ENCODE peak calls at places on chromosomes 6 and 20, in seven cellular contexts. D is fibroblast of pulmonary artery, W is AG09309, P is nephron progenitor cell, B is A549, V is dorsolateral prefrontal cortex, L is H9. X is an unnamed sample.

GRCh38 chr6:5234869-5235268 is 25.9 kb downstream of the LYRM4 start:
- DNase-seq in D (no peak), B (no peak), P (no peak), W (no peak), L (no peak), V (no peak), X (no peak)

GRCh38 chr6:148242180-148242579 is 100.5 kb upstream of the SASH1 start:
- DNase-seq in D (no peak), W (peak; percentile 13), P (no peak), L (no peak), V (no peak), B (no peak), X (no peak)

GRCh38 chr6:142395266-142395665 is 93.5 kb downstream of the ADGRG6 start:
- DNase-seq in W (no peak), D (no peak), V (no peak), L (no peak), P (no peak), B (no peak), X (no peak)

GRCh38 chr20:20683481-20683880 is 29.0 kb downstream of the RALGAPA2 start:
- DNase-seq in D (no peak), W (no peak), L (no peak), B (no peak), V (no peak), P (no peak), X (no peak)

GRCh38 chr6:42185597-42185996 is 9.2 kb downstream of the GUCA1B start:
- DNase-seq in L (no peak), W (no peak), B (no peak), D (peak; percentile 23), P (no peak), V (no peak), X (no peak)

GRCh38 chr6:30322527-30323501 is 3.9 kb upstream of the TRIM39 start:
- DNase-seq in V (no peak), P (no peak), L (no peak), W (no peak), D (peak; percentile 59), B (no peak), X (no peak)

GRCh38 chr6:134630468-134631180 is 312.7 kb upstream of the SGK1 start:
- DNase-seq in L (no peak), B (no peak), V (no peak), P (no peak), W (no peak), D (no peak), X (no peak)

GRCh38 chr6:157269261-157269794 is 54.0 kb downstream of the TMEM242 start:
- DNase-seq in V (no peak), B (no peak), W (peak; percentile 31), P (no peak), D (peak; percentile 96), L (peak; percentile 24), X (peak; percentile 15)

GRCh38 chr6:7707787-7708186 is 18.1 kb upstream of the BMP6 start:
- DNase-seq in V (no peak), W (peak; percentile 33), L (no peak), D (no peak), B (no peak), P (no peak), X (no peak)

GRCh38 chr20:41617059-41617921 is 887 bp downstream of the CHD6 start:
- DNase-seq in P (no peak), D (peak; percentile 44), V (no peak), W (no peak), B (peak; percentile 23), L (peak; percentile 32), X (no peak)

GRCh38 chr6:138943089-138943625 is 44.9 kb downstream of the REPS1 start:
- DNase-seq in B (no peak), L (no peak), D (no peak), W (no peak), V (no peak), P (no peak), X (no peak)

GRCh38 chr6:138948028-138948427 is 40.0 kb downstream of the REPS1 start:
- DNase-seq in B (no peak), W (no peak), L (no peak), P (no peak), V (no peak), D (no peak), X (no peak)

GRCh38 chr6:138948780-138949179 is 39.3 kb downstream of the REPS1 start:
- DNase-seq in V (no peak), B (no peak), P (no peak), D (no peak), L (no peak), W (no peak), X (no peak)

GRCh38 chr6:138944412-138944811 is 43.6 kb downstream of the REPS1 start:
- DNase-seq in D (peak; percentile 75), B (peak; percentile 10), W (no peak), L (no peak), V (no peak), P (no peak), X (peak; percentile 23)

GRCh38 chr6:138945354-138945753 is 42.7 kb downstream of the REPS1 start:
- DNase-seq in D (no peak), W (no peak), L (peak; percentile 36), B (peak; percentile 12), V (no peak), P (peak; percentile 7), X (no peak)
- TF ChIP-seq CTCF in D (no peak), W (no peak), L (peak; percentile 60), B (no peak), V (no peak), P (peak; percentile 19), X (peak; percentile 21)

GRCh38 chr6:105113422-105113821 is 66.4 kb downstream of the POPDC3 start:
- DNase-seq in L (no peak), W (no peak), P (no peak), D (no peak), V (no peak), B (no peak), X (no peak)

GRCh38 chr6:105111093-105111492 is 68.7 kb downstream of the POPDC3 start:
- DNase-seq in L (no peak), W (no peak), D (no peak), P (no peak), V (no peak), B (no peak), X (no peak)

GRCh38 chr6:105111871-105112270 is 67.9 kb downstream of the POPDC3 start:
- DNase-seq in W (no peak), D (no peak), B (no peak), V (no peak), L (no peak), P (no peak), X (no peak)

GRCh38 chr6:105109955-105110650 is 69.7 kb downstream of the POPDC3 start:
- DNase-seq in W (no peak), V (no peak), L (no peak), D (no peak), B (no peak), P (no peak), X (no peak)

GRCh38 chr6:105112577-105112976 is 67.2 kb downstream of the POPDC3 start:
- DNase-seq in B (no peak), D (peak; percentile 10), V (no peak), P (no peak), W (no peak), L (no peak), X (no peak)
- TF ChIP-seq CTCF in B (no peak), D (no peak), V (no peak), P (no peak), W (no peak), L (peak; percentile 47), X (no peak)

GRCh38 chr20:53942973-53943372 is 127.4 kb downstream of the BCAS1 start:
- DNase-seq in V (no peak), D (no peak), P (no peak), L (no peak), W (no peak), B (no peak), X (no peak)

GRCh38 chr20:53940883-53941546 is 129.4 kb downstream of the BCAS1 start:
- DNase-seq in V (no peak), B (peak; percentile 19), P (peak; percentile 25), W (peak; percentile 86), L (no peak), D (peak; percentile 91), X (peak; percentile 73)

GRCh38 chr20:53940356-53940694 is 130.1 kb downstream of the BCAS1 start:
- DNase-seq in L (no peak), W (no peak), D (no peak), B (no peak), V (no peak), P (no peak), X (no peak)

GRCh38 chr20:53942121-53942816 is 128.1 kb downstream of the BCAS1 start:
- DNase-seq in P (peak; percentile 13), L (peak; percentile 83), B (no peak), D (no peak), W (no peak), V (no peak), X (no peak)

DNA sequence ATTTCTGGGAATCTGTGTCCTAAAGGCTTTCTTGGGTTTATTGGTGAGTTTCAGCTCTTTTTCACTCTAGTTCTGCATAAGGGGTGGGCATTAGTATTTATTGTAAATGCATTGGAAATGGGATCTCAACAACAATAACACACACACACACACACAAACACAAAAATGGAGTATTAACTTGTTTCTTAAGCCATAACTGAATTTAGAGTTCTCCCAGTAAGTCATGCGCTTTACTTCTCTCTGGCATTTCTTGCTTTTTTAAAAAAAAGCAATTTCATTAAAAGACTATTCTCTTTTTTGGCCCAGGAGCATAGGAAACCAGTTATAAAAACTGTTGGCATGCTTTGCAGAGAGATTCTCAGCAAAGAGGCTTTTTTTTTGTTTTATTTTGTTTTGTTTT is 128.7 kb downstream of the BCAS1 start:
- DNase-seq in B (no peak), P (no peak), D (no peak), V (no peak), L (no peak), W (no peak), X (no peak)
- TF ChIP-seq CTCF in B (no peak), P (no peak), D (no peak), V (no peak), L (no peak), W (no peak), X (no peak)

DNA sequence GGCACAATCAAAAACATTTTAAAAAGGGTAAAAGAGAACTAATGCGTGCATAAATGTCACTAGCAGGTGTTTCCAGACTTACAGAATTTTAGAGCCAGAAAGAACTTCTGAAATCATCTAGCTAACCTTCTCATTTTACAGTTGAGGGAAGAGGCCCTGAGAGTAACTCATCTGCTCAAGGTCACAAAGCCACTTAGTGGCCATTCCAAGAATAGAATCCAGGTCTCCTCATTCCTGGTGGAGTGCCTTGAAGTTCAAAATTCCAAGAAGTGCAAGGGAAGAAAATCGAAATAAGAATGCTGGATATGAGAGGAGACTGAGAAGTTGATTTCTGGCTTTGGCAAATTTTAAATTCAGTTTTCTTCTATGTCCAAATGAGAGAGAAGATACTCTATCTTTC is 3.2 kb upstream of the KIAA0408 start:
- DNase-seq in P (no peak), D (no peak), W (no peak), B (peak; percentile 3), L (no peak), V (no peak), X (no peak)
- TF ChIP-seq CTCF in P (no peak), D (peak; percentile 8), W (no peak), B (no peak), L (peak; percentile 47), V (no peak), X (no peak)

GRCh38 chr6:13486679-13487121 is 700 bp downstream of the GFOD1 start:
- DNase-seq in D (peak; percentile 69), V (peak; percentile 34), W (no peak), P (peak; percentile 57), L (peak; percentile 53), B (peak; percentile 53), X (no peak)
- TF ChIP-seq CTCF in D (no peak), V (no peak), W (no peak), P (no peak), L (no peak), B (no peak), X (no peak)